ENCODE peak calls at places on chromosomes 4 and X, in ten cellular contexts. T is cardiac fibroblast, Q is astrocyte, J is lower leg skin, G is heart right ventricle, M is GM20000, K is GM06990, E is bronchial epithelial cell, P is AG10803, F is kidney. V is an unnamed sample.

GRCh38 chr4:101211146-101211553 is 136.2 kb downstream of the PPP3CA start:
- DNase-seq in M (no peak), J (no peak), T (peak; percentile 18), G (no peak), E (peak; percentile 60), Q (peak; percentile 80), K (no peak), P (no peak), F (no peak), V (peak; percentile 27)

GRCh38 chrX:68995780-68996551 is 167.1 kb downstream of the EFNB1 start:
- DNase-seq in J (peak; percentile 85), E (no peak), M (no peak), G (peak; percentile 73), F (peak; percentile 90), P (peak; percentile 7), T (peak; percentile 92), Q (peak; percentile 86), K (no peak), V (peak; percentile 93)

GRCh38 chrX:18855919-18856644 is 127.8 kb downstream of the PHKA2 start:
- DNase-seq in E (peak; percentile 6), T (peak; percentile 13), Q (peak; percentile 75), F (no peak), G (no peak), K (peak; percentile 77), M (peak; percentile 50), P (peak; percentile 21), J (no peak), V (no peak)

GRCh38 chr4:37767546-37767945 is 58.9 kb upstream of the PGM2 start:
- DNase-seq in J (peak; percentile 92), M (no peak), F (peak; percentile 85), Q (peak; percentile 57), K (no peak), E (peak; percentile 90), T (peak; percentile 77), P (peak; percentile 3), G (peak; percentile 63), V (peak; percentile 35)

GRCh38 chr4:6595897-6596537 is 21.0 kb downstream of the MAN2B2 start:
- DNase-seq in M (no peak), P (no peak), J (no peak), G (no peak), E (peak; percentile 20), F (no peak), Q (no peak), T (no peak), K (no peak), V (no peak)

GRCh38 chr4:145736241-145736831 is 56.4 kb downstream of the C4orf51 start:
- DNase-seq in M (no peak), F (peak; percentile 69), P (peak; percentile 76), T (peak; percentile 81), K (no peak), J (no peak), Q (peak; percentile 54), E (no peak), G (peak; percentile 81), V (peak; percentile 93)

GRCh38 chr4:5365071-5366008 is 314.1 kb downstream of the STK32B start:
- DNase-seq in G (no peak), P (peak; percentile 98), F (no peak), T (peak; percentile 30), E (peak; percentile 100), K (no peak), J (peak; percentile 87), M (no peak), Q (peak; percentile 91), V (peak; percentile 36)

GRCh38 chr4:2591189-2591588 is 54.7 kb downstream of the FAM193A start:
- DNase-seq in E (no peak), Q (peak; percentile 33), F (no peak), J (no peak), M (no peak), K (no peak), T (peak; percentile 77), P (peak; percentile 46), G (no peak), V (peak; percentile 68)

GRCh38 chr4:77073981-77074865 is 1.6 kb downstream of the CCNI start:
- DNase-seq in E (peak; percentile 54), F (no peak), G (no peak), Q (no peak), T (peak; percentile 24), P (no peak), M (no peak), J (no peak), K (no peak), V (peak; percentile 24)

GRCh38 chrX:141201962-141202361 is 25.0 kb upstream of the LDOC1 start:
- DNase-seq in K (no peak), Q (no peak), E (no peak), P (no peak), M (no peak), G (no peak), T (no peak), J (no peak), F (no peak), V (no peak)

GRCh38 chrX:150577174-150577573 is 8.8 kb downstream of the MTM1 start:
- DNase-seq in T (no peak), E (no peak), F (no peak), K (no peak), M (no peak), P (no peak), Q (no peak), J (no peak), G (no peak), V (no peak)

GRCh38 chr4:10733016-10733415 is 48.4 kb upstream of the CLNK start:
- DNase-seq in E (no peak), Q (no peak), F (no peak), M (no peak), J (no peak), T (no peak), G (no peak), P (no peak), K (peak; percentile 34), V (no peak)

GRCh38 chrX:113977887-113978286 is 606.0 kb upstream of the HTR2C start:
- DNase-seq in F (no peak), T (no peak), Q (no peak), J (no peak), K (no peak), E (no peak), G (no peak), M (no peak), P (no peak), V (no peak)

GRCh38 chr4:31647776-31648175 is 927.6 kb downstream of the PCDH7 start:
- DNase-seq in M (no peak), E (peak; percentile 89), J (no peak), Q (no peak), P (no peak), K (no peak), T (no peak), F (no peak), G (no peak), V (no peak)

GRCh38 chr4:146477054-146477453 is 44.7 kb downstream of the SLC10A7 start:
- DNase-seq in T (peak; percentile 41), J (no peak), E (peak; percentile 48), F (no peak), M (no peak), K (no peak), Q (peak; percentile 61), P (no peak), G (no peak), V (peak; percentile 44)

GRCh38 chrX:140503714-140504351 is 1.0 kb downstream of the SOX3 start:
- DNase-seq in F (peak; percentile 73), P (peak; percentile 11), J (no peak), Q (peak; percentile 6), E (no peak), T (peak; percentile 5), M (peak; percentile 17), G (no peak), K (no peak), V (peak; percentile 2)

GRCh38 chr4:185318679-185319078 is 77.0 kb downstream of the LRP2BP start:
- DNase-seq in E (peak; percentile 62), T (peak; percentile 20), P (no peak), K (no peak), M (no peak), G (no peak), F (no peak), Q (peak; percentile 20), J (no peak), V (no peak)

DNA sequence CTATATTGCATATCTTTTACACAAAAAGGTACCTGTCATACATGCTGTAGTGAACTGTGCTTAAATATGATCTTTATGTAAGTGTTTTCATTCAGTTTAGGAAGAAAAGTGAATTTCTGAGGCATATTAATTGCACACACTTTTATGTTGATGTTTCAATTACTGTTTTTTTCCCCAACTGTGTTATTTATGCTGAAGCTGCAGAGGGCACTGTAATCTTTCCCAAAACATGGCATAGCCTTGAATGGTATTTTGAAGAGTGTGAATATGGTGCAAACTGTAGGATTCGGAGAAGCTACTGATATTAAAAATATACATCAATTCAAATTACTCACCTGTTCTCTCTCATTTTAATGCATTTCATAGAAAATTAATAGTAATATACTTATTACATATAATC is 6.0 kb upstream of the CENPE start:
- DNase-seq in P (peak; percentile 17), T (peak; percentile 23), Q (no peak), J (no peak), E (peak; percentile 41), M (no peak), G (no peak), F (no peak), K (no peak), V (peak; percentile 43)
- TF ChIP-seq CTCF in P (peak; percentile 50), T (peak; percentile 22), Q (peak; percentile 21), J (no peak), E (peak; percentile 28), M (no peak), G (no peak), F (no peak), K (peak; percentile 17), V (peak; percentile 45)

GRCh38 chr4:113893546-113893945 is 85.9 kb downstream of the ARSJ start:
- DNase-seq in T (peak; percentile 37), K (no peak), P (peak; percentile 26), E (peak; percentile 39), G (no peak), J (no peak), Q (no peak), M (no peak), F (no peak), V (peak; percentile 41)
- TF ChIP-seq CTCF in T (peak; percentile 19), K (peak; percentile 30), P (peak; percentile 43), E (peak; percentile 22), G (no peak), J (no peak), Q (peak; percentile 9), M (no peak), F (no peak), V (peak; percentile 36)

GRCh38 chrX:70092247-70092646 is 30.0 kb downstream of the OTUD6A start:
- DNase-seq in K (no peak), P (no peak), G (no peak), J (no peak), M (no peak), Q (no peak), T (no peak), F (no peak), E (no peak), V (no peak)

DNA sequence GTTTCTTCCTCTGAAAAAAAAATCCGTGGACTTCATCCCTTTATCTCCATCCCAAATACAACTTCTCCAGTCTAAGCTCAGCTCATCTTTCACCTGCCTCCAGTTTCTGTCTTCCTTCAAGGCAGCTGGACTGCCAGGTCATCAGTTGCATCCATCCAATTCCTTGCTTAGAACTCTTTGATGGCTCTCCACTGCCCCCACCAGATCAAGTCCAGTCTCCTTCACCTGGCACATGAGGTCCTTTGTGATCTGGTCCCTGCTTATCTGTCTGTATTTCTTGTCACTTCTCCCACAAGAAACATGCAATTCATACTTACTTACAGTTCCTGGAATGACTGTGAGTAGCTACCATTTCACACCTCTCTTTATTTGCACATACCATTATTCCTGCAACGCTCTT is 33.8 kb downstream of the OTUD6A start:
- DNase-seq in M (no peak), J (no peak), Q (no peak), F (no peak), G (no peak), E (peak; percentile 32), P (peak; percentile 21), K (no peak), T (peak; percentile 39), V (peak; percentile 21)
- TF ChIP-seq CTCF in M (no peak), J (no peak), Q (no peak), F (no peak), G (no peak), E (peak; percentile 55), P (peak; percentile 46), K (no peak), T (peak; percentile 38), V (peak; percentile 36)

GRCh38 chr4:98786866-98787265 is 128.5 kb upstream of the TSPAN5 start:
- DNase-seq in P (peak; percentile 20), Q (no peak), K (no peak), J (no peak), F (no peak), T (no peak), G (no peak), M (no peak), E (no peak), V (peak; percentile 15)
- TF ChIP-seq CTCF in P (peak; percentile 21), Q (no peak), K (no peak), J (no peak), F (no peak), T (peak; percentile 21), G (no peak), M (no peak), E (peak; percentile 20), V (peak; percentile 34)